ENCODE peak calls at places on chromosomes 16 and 17, in five cellular contexts. C, D, R, J and I are unnamed samples.

GRCh38 chr17:1413281-1413791 is 13.3 kb upstream of the YWHAE start:
- DNase-seq in C (no peak), D (peak; percentile 77), R (no peak), J (peak; percentile 73), I (no peak)

GRCh38 chr16:1656808-1657617 is 21.1 kb upstream of the JPT2 start:
- DNase-seq in C (no peak), D (no peak), R (no peak), J (peak; percentile 59), I (no peak)

GRCh38 chr17:16945513-16946201 is 26.3 kb downstream of the TNFRSF13B start:
- DNase-seq in C (no peak), D (no peak), R (no peak), J (peak; percentile 6), I (peak; percentile 80)

GRCh38 chr16:22684282-22685161 is 129.4 kb upstream of the HS3ST2 start:
- DNase-seq in C (no peak), D (no peak), R (no peak), J (no peak), I (no peak)

GRCh38 chr16:53542283-53542682 is 39.3 kb upstream of the AKTIP start:
- DNase-seq in C (no peak), D (no peak), R (peak; percentile 10), J (no peak), I (peak; percentile 79)

GRCh38 chr16:2816751-2817495 is at the start of gene PRSS21:
- DNase-seq in C (no peak), D (no peak), R (no peak), J (peak; percentile 78), I (peak; percentile 68)

GRCh38 chr17:77892031-77892430 is 66.5 kb upstream of the TNRC6C start:
- DNase-seq in C (no peak), D (no peak), R (no peak), J (no peak), I (no peak)

GRCh38 chr17:74697477-74697876 is 15.2 kb downstream of the CD300LF start:
- DNase-seq in C (peak; percentile 25), D (no peak), R (no peak), J (no peak), I (no peak)

GRCh38 chr17:43979011-43979410 is 25.3 kb upstream of the PYY start:
- DNase-seq in C (no peak), D (no peak), R (no peak), J (no peak), I (no peak)

GRCh38 chr17:55334285-55334684 is 69.5 kb downstream of the HLF start:
- DNase-seq in C (no peak), D (no peak), R (no peak), J (no peak), I (no peak)

GRCh38 chr17:72677108-72677507 is 415.4 kb downstream of the SLC39A11 start:
- DNase-seq in C (no peak), D (peak; percentile 43), R (no peak), J (no peak), I (no peak)

GRCh38 chr16:66342294-66342900 is 24.1 kb upstream of the CDH5 start:
- DNase-seq in C (no peak), D (peak; percentile 18), R (peak; percentile 39), J (peak; percentile 51), I (peak; percentile 79)

DNA sequence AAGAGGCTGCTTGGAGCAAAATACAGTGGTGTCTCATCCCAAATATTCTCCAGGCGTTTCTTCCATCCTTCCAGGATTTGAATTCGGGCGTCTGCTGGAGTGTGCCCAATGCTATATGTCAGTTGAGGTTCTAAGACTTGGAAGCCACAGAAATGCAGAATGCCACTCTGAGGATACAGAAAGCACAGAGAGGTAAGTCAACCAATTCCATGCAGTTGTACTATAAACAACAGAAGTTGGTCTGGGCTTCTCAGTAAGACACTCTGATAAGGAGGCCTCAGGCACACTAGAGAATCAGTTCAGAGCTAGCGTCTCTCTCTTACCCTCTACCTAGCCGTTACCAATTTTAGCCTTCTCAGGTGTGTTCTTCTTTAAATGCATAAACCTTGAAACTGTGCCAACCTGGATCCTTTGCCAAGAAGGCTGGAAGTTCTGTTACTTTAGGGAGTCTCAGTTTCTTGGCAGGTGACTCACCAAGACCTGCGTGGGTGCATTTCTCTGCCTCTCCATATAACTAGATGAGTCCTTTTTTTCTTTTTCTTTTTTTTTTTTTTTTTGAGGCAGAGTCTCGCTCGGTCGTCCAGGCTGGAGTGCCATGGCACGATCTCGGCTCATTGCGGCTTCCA is 15.1 kb downstream of the NQO1 start:
- DNase-seq in C (no peak), D (no peak), R (no peak), J (no peak), I (no peak)
- TF ChIP-seq CREB1 in C (no peak), D (no peak), R (no peak), J (no peak), I (no peak)

GRCh38 chr16:26214694-26215093 is 522.9 kb downstream of the HS3ST4 start:
- DNase-seq in C (no peak), D (no peak), R (no peak), J (no peak), I (no peak)
- H2AFZ ChIP-seq in C (no peak overlapping the region), D (no peak overlapping the region), R (peak overlapping the region; percentile 21), J (no peak overlapping the region), I (no peak overlapping the region)

DNA sequence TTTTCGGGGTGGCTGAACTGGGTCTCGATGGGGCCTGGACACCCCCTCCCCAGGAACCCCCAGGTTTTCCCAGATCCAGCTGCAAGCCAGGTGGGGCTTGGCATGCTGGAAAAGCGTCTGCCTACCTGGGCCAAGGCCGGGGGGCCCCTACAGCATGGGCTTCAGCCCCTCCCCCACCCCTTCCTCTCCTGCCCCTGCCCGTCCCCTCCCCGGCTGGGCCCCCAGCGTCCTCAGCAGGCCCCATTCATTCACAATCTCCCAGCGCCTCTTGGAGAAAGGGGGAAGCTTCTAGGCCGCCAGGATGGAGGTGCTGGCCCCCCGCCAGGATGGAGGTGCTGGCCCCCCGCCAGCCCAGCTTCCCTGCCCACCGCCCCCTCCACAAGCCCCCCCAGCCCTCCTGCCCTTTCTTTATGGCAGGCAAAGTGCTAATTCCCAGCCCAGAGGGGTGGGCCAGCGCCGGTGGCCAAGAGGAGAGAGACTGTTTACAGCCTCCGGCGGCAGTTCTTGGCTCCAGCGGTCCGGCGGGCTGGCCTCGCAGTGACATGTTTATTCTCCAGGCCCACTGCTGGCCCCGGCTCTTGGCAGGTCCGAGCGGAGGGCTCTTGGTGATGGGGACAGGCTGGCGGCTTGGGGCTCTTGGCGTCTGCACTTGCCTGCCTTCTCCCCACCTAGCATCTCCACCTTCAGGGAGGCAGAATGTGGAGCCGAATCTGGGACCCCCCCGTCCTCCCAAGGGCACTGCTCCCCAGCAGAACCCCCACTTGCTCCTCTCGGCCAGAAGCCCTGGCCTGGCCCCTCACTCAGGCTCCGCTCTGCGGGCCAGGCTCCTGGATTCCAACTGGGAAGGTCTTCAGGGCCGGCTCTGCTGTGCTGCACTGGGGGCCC is 94.4 kb upstream of the CIBAR2 start:
- DNase-seq in C (no peak), D (no peak), R (no peak), J (no peak), I (peak; percentile 62)
- TF ChIP-seq POLR2AphosphoS5 in C (no peak), D (no peak), R (no peak), J (no peak), I (no peak)

GRCh38 chr17:82449883-82450356 is 632 bp downstream of the CYBC1 start:
- DNase-seq in C (no peak), D (no peak), R (no peak), J (no peak), I (no peak)
- TF ChIP-seq CREB1 in C (no peak), D (no peak), R (no peak), J (no peak), I (no peak)

DNA sequence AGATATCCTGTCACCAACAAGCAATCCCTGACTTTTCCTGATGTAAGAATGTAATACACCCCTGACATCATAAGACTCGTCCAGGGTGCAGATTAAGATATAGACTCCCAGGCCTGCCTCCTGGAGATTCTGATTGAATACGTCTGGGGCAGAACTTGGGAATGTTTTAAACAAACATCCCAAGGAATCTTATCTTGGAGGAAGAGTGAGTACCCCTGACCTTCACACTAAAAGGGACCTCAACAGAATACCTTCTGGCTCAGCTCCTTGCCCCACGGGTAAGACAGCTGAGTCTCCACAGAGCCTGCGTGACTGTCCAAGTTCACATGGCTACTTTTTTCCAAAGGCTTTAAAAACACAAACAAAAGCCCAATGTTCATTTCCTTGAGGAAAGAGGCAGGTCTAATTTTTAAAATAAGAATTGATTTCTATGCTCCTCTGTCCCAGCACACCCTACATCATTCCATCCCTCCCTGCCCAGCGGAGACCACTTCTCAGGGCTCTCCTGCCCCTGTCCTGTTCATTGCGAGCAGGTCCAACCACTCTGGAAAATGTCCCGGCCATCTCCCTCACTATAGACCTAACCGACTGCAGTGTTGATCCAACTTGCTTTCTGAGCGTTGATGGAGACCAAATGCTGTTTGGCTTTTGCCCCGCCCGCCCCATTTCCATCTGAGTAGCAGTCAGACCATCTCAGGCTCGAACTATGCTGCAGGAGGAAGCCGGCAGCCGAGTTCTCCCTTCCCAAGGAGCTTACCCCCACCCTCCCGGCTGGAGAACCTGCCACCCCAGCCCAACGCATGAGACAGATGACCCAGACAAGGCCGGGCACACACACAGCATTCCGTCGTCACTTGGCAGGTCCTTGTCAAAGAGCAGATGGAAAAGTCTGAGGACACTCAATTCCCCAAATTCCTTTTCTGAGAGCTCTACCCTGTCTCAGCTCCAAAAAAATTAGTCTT is 44.1 kb upstream of the MYH10 start:
- DNase-seq in C (no peak), D (no peak), R (no peak), J (no peak), I (peak; percentile 36)
- H2AFZ ChIP-seq in C (no peak overlapping the region), D (no peak overlapping the region), R (peak overlapping the region; percentile 66), J (no peak overlapping the region), I (peak overlapping the region; percentile 94)

GRCh38 chr16:75114179-75114945 is 2.2 kb downstream of the LDHD start:
- DNase-seq in C (no peak), D (no peak), R (no peak), J (no peak), I (no peak)

GRCh38 chr16:75113541-75114121 is 2.9 kb downstream of the LDHD start:
- DNase-seq in C (no peak), D (no peak), R (no peak), J (no peak), I (no peak)

GRCh38 chr16:75112281-75113045 is 4.1 kb downstream of the LDHD start:
- DNase-seq in C (no peak), D (no peak), R (no peak), J (no peak), I (no peak)

GRCh38 chr16:75111514-75112280 is 4.9 kb downstream of the LDHD start:
- DNase-seq in C (no peak), D (no peak), R (no peak), J (no peak), I (no peak)

GRCh38 chr16:75113046-75113491 is 3.5 kb downstream of the LDHD start:
- DNase-seq in C (no peak), D (no peak), R (no peak), J (peak; percentile 27), I (no peak)
- TF ChIP-seq POLR2AphosphoS5 in C (no peak), D (no peak), R (no peak), J (no peak), I (no peak)

GRCh38 chr17:60231234-60231633 is 81.5 kb downstream of the CA4 start:
- DNase-seq in C (no peak), D (peak; percentile 18), R (no peak), J (peak; percentile 22), I (peak; percentile 30)
- TF ChIP-seq CREB1 in C (no peak), D (no peak), R (no peak), J (no peak), I (no peak)

GRCh38 chr16:71916397-71916920 is 21.1 kb downstream of the IST1 start:
- DNase-seq in C (no peak), D (no peak), R (no peak), J (no peak), I (no peak)

GRCh38 chr16:71912483-71912882 is 17.2 kb downstream of the IST1 start:
- DNase-seq in C (no peak), D (no peak), R (no peak), J (no peak), I (no peak)

GRCh38 chr16:71917900-71918299 is 22.6 kb downstream of the IST1 start:
- DNase-seq in C (no peak), D (no peak), R (no peak), J (no peak), I (no peak)

GRCh38 chr16:71915350-71915749 is 20.0 kb downstream of the IST1 start:
- DNase-seq in C (no peak), D (no peak), R (no peak), J (no peak), I (no peak)

GRCh38 chr16:71914802-71915201 is 19.5 kb downstream of the IST1 start:
- DNase-seq in C (no peak), D (no peak), R (no peak), J (no peak), I (no peak)
- H2AFZ ChIP-seq in C (no peak overlapping the region), D (no peak overlapping the region), R (no peak overlapping the region), J (no peak overlapping the region), I (no peak overlapping the region)